ENCODE peak calls at places on chromosomes 13 and 19, in eight cellular contexts. J is A549, S is HepG2, W is HCT116, Z is HL-60, O is SK-N-SH, K is Panc1, D is GM12878. C is an unnamed sample.

GRCh38 chr19:35759697-35760096 is 1.7 kb downstream of the PROSER3 start:
- DNase-seq in J (no peak), S (no peak), W (no peak), Z (no peak), O (no peak), K (no peak), D (no peak), C (no peak)

GRCh38 chr13:30224732-30225131 is 82.6 kb downstream of the KATNAL1 start:
- DNase-seq in J (peak), S (no peak), W (peak), Z (no peak), O (no peak), K (peak), D (no peak), C (no peak)

GRCh38 chr13:78028960-78029359 is 110.3 kb upstream of the EDNRB start:
- DNase-seq in J (no peak), S (no peak), W (no peak), Z (no peak), O (no peak), K (no peak), D (no peak), C (no peak)

GRCh38 chr13:91249370-91249769 is 98.1 kb upstream of the MIR17HG start:
- DNase-seq in J (no peak), S (no peak), W (no peak), Z (no peak), O (no peak), K (no peak), D (no peak), C (no peak)

GRCh38 chr19:18231775-18232174 is 5.5 kb upstream of the PDE4C start:
- DNase-seq in J (no peak), S (no peak), W (no peak), Z (no peak), O (no peak), K (no peak), D (no peak), C (peak)

GRCh38 chr19:34316741-34317241 is 48.2 kb upstream of the GPI start:
- DNase-seq in J (peak), S (no peak), W (peak), Z (no peak), O (no peak), K (no peak), D (no peak), C (no peak)

GRCh38 chr19:2054763-2055162 is 3.7 kb upstream of the MKNK2 start:
- DNase-seq in J (no peak), S (no peak), W (no peak), Z (no peak), O (no peak), K (no peak), D (no peak), C (no peak)

GRCh38 chr13:20824762-20825161 is 51.0 kb upstream of the EEF1AKMT1 start:
- DNase-seq in J (no peak), S (no peak), W (no peak), Z (no peak), O (no peak), K (no peak), D (no peak), C (peak)

GRCh38 chr13:20274466-20274865 is 42.3 kb upstream of the GJB6 start:
- DNase-seq in J (no peak), S (no peak), W (no peak), Z (no peak), O (no peak), K (no peak), D (no peak), C (no peak)

GRCh38 chr13:25525884-25526283 is 154.1 kb downstream of the ATP8A2 start:
- DNase-seq in J (no peak), S (no peak), W (no peak), Z (no peak), O (no peak), K (no peak), D (no peak), C (no peak)

GRCh38 chr19:41116261-41116660 is 2.0 kb downstream of the CYP2F1 start:
- DNase-seq in J (no peak), S (no peak), W (no peak), Z (no peak), O (no peak), K (no peak), D (no peak), C (no peak)

GRCh38 chr13:100124265-100124664 is 35.4 kb downstream of the PCCA start:
- DNase-seq in J (no peak), S (no peak), W (no peak), Z (no peak), O (no peak), K (no peak), D (no peak), C (no peak)

GRCh38 chr19:56976300-56976699 is 135.8 kb upstream of the PEG3 start:
- DNase-seq in J (no peak), S (peak), W (no peak), Z (no peak), O (no peak), K (no peak), D (no peak), C (no peak)

GRCh38 chr19:10289167-10289835 is 451 bp upstream of the ICAM5 start:
- DNase-seq in J (no peak), S (peak), W (peak), Z (no peak), O (peak), K (no peak), D (no peak), C (peak)

GRCh38 chr19:36257512-36257876 is 42.6 kb downstream of the ZNF146 start:
- DNase-seq in J (no peak), S (no peak), W (no peak), Z (no peak), O (peak), K (no peak), D (no peak), C (peak)

GRCh38 chr13:23612182-23612581 is 42.0 kb downstream of the TNFRSF19 start:
- DNase-seq in J (no peak), S (no peak), W (no peak), Z (no peak), O (no peak), K (no peak), D (no peak), C (no peak)

GRCh38 chr19:18685597-18686164 is 2.2 kb downstream of the CRTC1 start:
- DNase-seq in J (no peak), S (no peak), W (no peak), Z (no peak), O (no peak), K (no peak), D (no peak), C (no peak)

GRCh38 chr19:45528149-45528743 is 21.0 kb downstream of the VASP start:
- DNase-seq in J (no peak), S (no peak), W (no peak), Z (no peak), O (no peak), K (no peak), D (no peak), C (peak)

GRCh38 chr19:45526971-45527370 is 19.7 kb downstream of the VASP start:
- DNase-seq in J (no peak), S (no peak), W (no peak), Z (no peak), O (no peak), K (no peak), D (no peak), C (no peak)

GRCh38 chr19:45531349-45531748 is 24.1 kb downstream of the VASP start:
- DNase-seq in J (no peak), S (no peak), W (no peak), Z (no peak), O (no peak), K (no peak), D (no peak), C (no peak)

GRCh38 chr19:45527731-45528130 is 20.5 kb downstream of the VASP start:
- DNase-seq in J (no peak), S (no peak), W (no peak), Z (no peak), O (no peak), K (no peak), D (no peak), C (peak)

GRCh38 chr19:45528744-45529453 is 21.6 kb downstream of the VASP start:
- DNase-seq in J (no peak), S (no peak), W (no peak), Z (no peak), O (no peak), K (no peak), D (no peak), C (peak)
- TF ChIP-seq REST in J (no peak), S (no peak), W (no peak), Z (no peak), O (no peak), K (no peak), D (no peak), C (no peak)

GRCh38 chr13:86002921-86003488 is 203.8 kb upstream of the SLITRK6 start:
- DNase-seq in J (no peak), S (no peak), W (no peak), Z (no peak), O (no peak), K (no peak), D (no peak), C (no peak)
- TF ChIP-seq REST in J (no peak), S (no peak), W (no peak), Z (no peak), O (no peak), K (no peak), D (no peak), C (no peak)

GRCh38 chr13:75219479-75220237 is 262.3 kb downstream of the TBC1D4 start:
- DNase-seq in J (peak), S (peak), W (peak), Z (peak), O (peak), K (no peak), D (peak), C (peak)

GRCh38 chr13:75223981-75224742 is 257.8 kb downstream of the TBC1D4 start:
- DNase-seq in J (no peak), S (no peak), W (no peak), Z (no peak), O (no peak), K (no peak), D (no peak), C (no peak)

GRCh38 chr13:75220238-75220542 is 261.8 kb downstream of the TBC1D4 start:
- DNase-seq in J (no peak), S (no peak), W (no peak), Z (no peak), O (no peak), K (no peak), D (no peak), C (no peak)

GRCh38 chr13:75225288-75225687 is 256.7 kb downstream of the TBC1D4 start:
- DNase-seq in J (no peak), S (no peak), W (no peak), Z (no peak), O (no peak), K (no peak), D (no peak), C (no peak)

DNA sequence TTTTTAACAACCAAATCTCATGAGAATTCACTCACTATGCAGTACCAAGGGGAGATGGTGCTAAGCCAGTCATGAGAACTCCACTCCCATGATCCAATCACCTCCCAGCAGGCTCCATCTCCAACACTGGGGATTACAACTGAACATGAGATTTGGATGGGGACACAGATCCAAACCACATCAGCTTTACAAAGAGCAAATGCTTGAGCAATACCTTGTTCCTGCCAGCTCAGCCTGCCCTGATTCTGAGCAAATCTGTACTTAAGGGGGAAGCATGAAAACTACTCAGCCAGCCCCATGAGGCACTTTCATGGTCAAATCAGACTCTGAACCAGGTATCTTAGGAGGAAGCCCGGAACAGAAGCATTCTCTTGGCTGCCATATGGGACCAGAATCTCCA is 259.9 kb downstream of the TBC1D4 start:
- DNase-seq in J (no peak), S (no peak), W (no peak), Z (no peak), O (no peak), K (no peak), D (no peak), C (no peak)
- TF ChIP-seq REST in J (no peak), S (no peak), W (no peak), Z (no peak), O (no peak), K (no peak), D (no peak), C (no peak)

GRCh38 chr19:14775855-14776254 is 2.5 kb downstream of the ADGRE2 start:
- DNase-seq in J (no peak), S (no peak), W (no peak), Z (peak), O (no peak), K (no peak), D (no peak), C (peak)
- TF ChIP-seq REST in J (no peak), S (no peak), W (no peak), Z (no peak), O (no peak), K (no peak), D (no peak), C (no peak)

DNA sequence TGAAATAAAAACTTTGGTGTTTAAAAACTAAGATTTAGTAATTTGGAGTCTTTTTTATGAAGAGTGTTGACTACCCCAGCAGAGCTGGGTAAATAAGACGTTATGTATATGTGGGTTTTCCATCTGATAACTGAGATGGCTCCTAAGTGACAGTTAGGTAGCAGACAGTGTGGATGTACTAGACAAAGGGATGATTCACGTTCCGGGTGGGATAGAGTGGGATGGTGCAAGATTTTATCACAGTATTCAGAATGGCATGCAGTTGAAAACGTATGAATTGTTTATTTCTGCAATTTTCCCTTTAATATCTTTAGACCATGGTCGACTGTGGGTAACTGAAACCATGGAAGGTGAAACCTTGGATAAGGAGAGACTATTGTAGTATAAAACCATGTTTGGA is 50.4 kb downstream of the NAA16 start:
- DNase-seq in J (no peak), S (no peak), W (no peak), Z (no peak), O (no peak), K (no peak), D (no peak), C (no peak)
- TF ChIP-seq REST in J (no peak), S (no peak), W (no peak), Z (no peak), O (no peak), K (no peak), D (no peak), C (no peak)

GRCh38 chr19:15010497-15011255 is 31.0 kb upstream of the SLC1A6 start:
- DNase-seq in J (no peak), S (no peak), W (no peak), Z (no peak), O (no peak), K (no peak), D (no peak), C (peak)

GRCh38 chr19:15014579-15014978 is 34.7 kb upstream of the CASP14 start:
- DNase-seq in J (no peak), S (no peak), W (no peak), Z (no peak), O (no peak), K (no peak), D (no peak), C (peak)

GRCh38 chr19:15021286-15022007 is 27.8 kb upstream of the CASP14 start:
- DNase-seq in J (no peak), S (no peak), W (no peak), Z (no peak), O (no peak), K (no peak), D (no peak), C (no peak)

DNA sequence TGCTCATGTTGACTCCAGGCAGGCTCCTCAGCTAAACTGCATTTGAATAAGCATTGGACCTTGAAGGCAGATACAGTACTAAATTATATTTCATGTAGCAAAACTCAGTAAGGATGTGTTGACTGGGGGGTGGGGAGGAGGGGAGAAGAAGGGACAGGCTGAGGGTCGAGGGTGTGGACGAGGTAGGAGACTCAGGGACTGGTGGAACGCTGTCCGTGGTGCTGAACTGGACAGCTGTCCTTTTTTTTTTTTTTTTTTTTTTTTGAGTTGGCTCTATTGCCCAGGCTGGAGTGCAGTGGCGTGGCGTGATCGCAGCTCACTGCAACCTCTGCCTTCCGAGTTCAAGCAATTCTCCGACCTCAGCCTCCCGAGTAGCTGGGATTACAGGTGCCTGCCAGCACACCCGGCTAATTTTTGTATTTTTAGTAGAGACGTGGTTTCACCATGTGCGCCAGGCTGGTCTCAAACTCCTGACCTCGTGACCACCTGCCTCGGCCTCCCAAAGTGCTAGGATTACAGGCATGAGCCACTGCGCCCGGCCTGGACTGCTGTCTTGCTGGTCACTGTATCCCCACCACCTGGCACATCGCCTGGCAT is 33.2 kb upstream of the CASP14 start:
- DNase-seq in J (no peak), S (peak), W (no peak), Z (peak), O (no peak), K (no peak), D (no peak), C (peak)
- TF ChIP-seq REST in J (peak), S (peak), W (peak), Z (peak), O (peak), K (peak), D (peak), C (peak)

C was measured in GM23338.